ENCODE peak calls at places on chromosome X, in five cellular contexts. B, R, G, U and Q are unnamed samples.
A peak's percentile ranks its signal among the peaks of the same experiment; 100 is the strongest.

GRCh38 chrX:44432641-44433040 is 89.2 kb upstream of the EFHC2 start:
- DNase-seq in B (no peak), R (no peak), G (no peak), U (no peak), Q (no peak)

GRCh38 chrX:47489507-47490275 is 6.7 kb upstream of the ZNF41 start:
- DNase-seq in B (no peak), R (no peak), G (no peak), U (peak; percentile 54), Q (no peak)

GRCh38 chrX:12403474-12404082 is 265.3 kb downstream of the FRMPD4 start:
- DNase-seq in B (no peak), R (peak; percentile 5), G (no peak), U (no peak), Q (no peak)

GRCh38 chrX:18252644-18253359 is 32.1 kb upstream of the BEND2 start:
- DNase-seq in B (no peak), R (no peak), G (no peak), U (no peak), Q (no peak)

GRCh38 chrX:46831620-46832327 is 5.1 kb upstream of the RP2 start:
- DNase-seq in B (no peak), R (peak; percentile 68), G (no peak), U (no peak), Q (no peak)

GRCh38 chrX:46545111-46546005 is at the start of gene ZNF674:
- DNase-seq in B (peak; percentile 91), R (peak; percentile 84), G (peak; percentile 89), U (peak; percentile 92), Q (peak; percentile 88)

GRCh38 chrX:46916273-46916672 is 4.1 kb downstream of the JADE3 start:
- DNase-seq in B (no peak), R (no peak), G (no peak), U (no peak), Q (no peak)

GRCh38 chrX:27968891-27969290 is 12.4 kb downstream of the DCAF8L1 start:
- DNase-seq in B (no peak), R (no peak), G (no peak), U (no peak), Q (no peak)

GRCh38 chrX:56974408-56974807 is 20.9 kb downstream of the SPIN3 start:
- DNase-seq in B (no peak), R (no peak), G (no peak), U (no peak), Q (no peak)

GRCh38 chrX:147838465-147839131 is 73.1 kb upstream of the FMR1 start:
- DNase-seq in B (no peak), R (no peak), G (no peak), U (no peak), Q (no peak)

GRCh38 chrX:131792356-131792749 is 230.7 kb upstream of the STK26 start:
- DNase-seq in B (no peak), R (peak; percentile 91), G (no peak), U (peak; percentile 82), Q (peak; percentile 93)

GRCh38 chrX:118261136-118261535 is 84.8 kb upstream of the WDR44 start:
- DNase-seq in B (no peak), R (no peak), G (no peak), U (no peak), Q (no peak)

GRCh38 chrX:129769467-129770154 is 10.1 kb upstream of the SASH3 start:
- DNase-seq in B (no peak), R (no peak), G (peak; percentile 59), U (no peak), Q (no peak)

GRCh38 chrX:17375631-17376380 is 806 bp downstream of the NHS start:
- DNase-seq in B (peak; percentile 10), R (peak; percentile 27), G (no peak), U (peak; percentile 34), Q (peak; percentile 37)

GRCh38 chrX:4263005-4263404 is 549.6 kb upstream of the PRKX start:
- DNase-seq in B (no peak), R (no peak), G (no peak), U (no peak), Q (no peak)

GRCh38 chrX:107823456-107823855 is 2.2 kb upstream of the MID2 start:
- DNase-seq in B (no peak), R (peak; percentile 46), G (no peak), U (no peak), Q (no peak)

GRCh38 chrX:118780915-118781314 is 42.7 kb upstream of the ZCCHC12 start:
- DNase-seq in B (no peak), R (no peak), G (no peak), U (no peak), Q (no peak)

GRCh38 chrX:2658585-2659292 is 32.4 kb upstream of the CD99 start:
- DNase-seq in B (no peak), R (no peak), G (no peak), U (no peak), Q (no peak)

GRCh38 chrX:123219916-123220315 is 35.8 kb downstream of the GRIA3 start:
- DNase-seq in B (no peak), R (peak; percentile 43), G (no peak), U (no peak), Q (peak; percentile 59)

GRCh38 chrX:63503541-63503940 is 152.4 kb upstream of the SPIN4 start:
- DNase-seq in B (no peak), R (peak; percentile 5), G (no peak), U (no peak), Q (no peak)

GRCh38 chrX:103864886-103865534 is 33.0 kb upstream of the RAB9B start:
- DNase-seq in B (no peak), R (no peak), G (no peak), U (no peak), Q (no peak)

GRCh38 chrX:72436010-72436409 is 130.3 kb upstream of the CITED1 start:
- DNase-seq in B (no peak), R (no peak), G (no peak), U (no peak), Q (no peak)

GRCh38 chrX:72430405-72430968 is 124.8 kb upstream of the CITED1 start:
- DNase-seq in B (no peak), R (peak; percentile 3), G (no peak), U (no peak), Q (no peak)
- H3K27ac ChIP-seq in B (no peak overlapping the region), R (no peak overlapping the region), G (no peak overlapping the region), U (no peak overlapping the region), Q (no peak overlapping the region)

DNA sequence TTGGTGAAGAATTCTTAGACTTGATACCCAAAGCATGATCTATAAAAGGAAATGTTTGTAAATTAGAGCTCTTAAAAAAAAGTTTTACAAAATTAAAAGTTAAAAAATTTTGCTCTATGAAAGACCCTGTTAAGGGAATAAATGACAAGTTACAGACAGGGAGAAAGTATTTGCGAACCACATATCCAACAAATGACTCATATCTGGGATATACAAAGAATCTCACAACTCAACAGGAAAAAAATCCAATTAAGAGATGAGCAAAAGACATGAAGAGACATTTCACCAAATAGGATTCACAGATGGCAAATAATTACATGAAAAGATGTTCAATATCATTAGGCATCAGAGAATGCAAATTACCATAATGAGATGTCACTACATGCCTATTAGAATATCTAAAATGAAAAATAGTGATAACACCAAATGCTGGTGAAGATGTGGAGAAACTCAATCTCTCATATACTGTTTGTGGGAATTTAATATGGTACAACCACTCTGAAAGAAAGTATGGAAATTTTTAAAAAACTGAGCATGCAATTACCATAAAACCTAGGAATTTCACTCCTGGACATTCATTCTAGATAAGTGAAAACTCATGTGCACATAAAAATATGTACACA is 100.8 kb upstream of the EOLA2 start:
- DNase-seq in B (no peak), R (no peak), G (no peak), U (no peak), Q (no peak)
- H3K27ac ChIP-seq in B (no peak overlapping the region), R (no peak overlapping the region), G (no peak overlapping the region), U (no peak overlapping the region), Q (no peak overlapping the region)

DNA sequence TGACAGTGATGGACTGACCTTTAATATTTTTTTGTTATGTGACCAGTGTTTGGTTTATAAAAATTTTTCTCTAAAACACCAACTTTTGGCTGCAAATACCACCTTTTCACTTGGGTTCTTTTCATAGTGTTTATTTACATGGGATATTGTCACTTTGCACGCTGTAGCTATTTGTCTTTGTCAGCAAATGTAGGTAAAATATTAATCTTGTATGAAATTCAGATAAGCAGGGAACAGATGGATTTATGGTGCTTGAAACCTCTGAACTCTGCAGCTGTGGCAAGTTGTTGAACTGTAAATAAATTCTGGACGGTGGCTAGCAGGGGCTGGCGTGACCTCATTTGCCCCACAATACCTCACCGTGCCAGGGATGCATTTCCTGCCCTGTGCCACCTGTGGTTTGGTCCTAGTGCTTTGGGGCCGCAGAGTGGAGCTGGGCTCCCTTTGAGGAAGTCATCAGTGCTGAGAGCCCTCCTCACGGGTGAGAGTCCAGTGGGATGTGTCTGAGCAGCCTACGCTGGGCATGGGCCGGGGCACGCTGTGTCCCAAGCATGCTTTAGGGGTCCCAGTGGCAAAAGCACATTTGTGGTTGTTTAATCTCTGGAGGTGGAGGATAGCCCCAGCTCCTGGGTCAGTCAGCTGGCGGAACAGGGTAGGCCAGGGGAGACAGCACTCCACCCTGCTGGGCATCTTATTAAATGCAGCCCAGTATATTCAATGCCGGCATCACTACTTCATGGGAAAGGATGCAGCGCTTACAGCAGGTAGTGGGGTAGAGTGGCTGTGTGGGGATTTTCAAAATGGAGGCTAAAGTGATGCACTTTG is 108.6 kb downstream of the TBL1X start:
- DNase-seq in B (peak; percentile 31), R (no peak), G (no peak), U (no peak), Q (no peak)
- H3K27ac ChIP-seq in B (no peak overlapping the region), R (no peak overlapping the region), G (no peak overlapping the region), U (no peak overlapping the region), Q (no peak overlapping the region)

DNA sequence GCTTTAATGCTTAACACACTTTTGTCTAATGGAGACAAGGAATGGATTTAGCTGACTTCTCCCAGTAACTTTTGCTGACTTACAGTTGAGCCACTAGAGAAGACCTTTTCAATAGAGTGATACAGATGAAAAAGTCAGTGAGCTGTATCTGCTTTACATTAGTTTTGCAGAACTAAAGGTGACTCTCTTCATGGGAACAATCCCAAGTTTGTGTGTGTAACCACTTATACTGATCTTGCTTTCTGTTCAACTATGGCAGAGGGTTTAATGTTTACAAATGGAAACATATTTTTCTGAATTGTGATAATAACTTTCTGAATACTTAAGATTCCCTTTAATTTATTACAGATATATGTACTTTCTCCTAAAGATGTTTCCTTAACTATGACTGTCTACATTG is 182.6 kb upstream of the PUDP start:
- DNase-seq in B (no peak), R (no peak), G (no peak), U (no peak), Q (no peak)
- H3K27ac ChIP-seq in B (no peak overlapping the region), R (no peak overlapping the region), G (no peak overlapping the region), U (no peak overlapping the region), Q (no peak overlapping the region)

GRCh38 chrX:75107863-75108509 is 48.1 kb downstream of the ABCB7 start:
- DNase-seq in B (no peak), R (no peak), G (no peak), U (no peak), Q (no peak)

GRCh38 chrX:75106772-75107171 is 49.3 kb downstream of the ABCB7 start:
- DNase-seq in B (no peak), R (no peak), G (no peak), U (no peak), Q (no peak)
- H3K27ac ChIP-seq in B (no peak overlapping the region), R (no peak overlapping the region), G (no peak overlapping the region), U (no peak overlapping the region), Q (no peak overlapping the region)